ENCODE peak calls at places on chromosomes 13 and 19, in six cellular contexts. T is smooth muscle cell of the brain vasculature, Y is DMS53, C is astrocyte of the cerebellum, U is T-cell, I is NCI-H1048. L is an unnamed sample.
A peak's percentile ranks its signal among the peaks of the same experiment; 100 is the strongest.

GRCh38 chr13:59846845-59847620 is 316.7 kb downstream of the DIAPH3 start:
- DNase-seq in C (no peak), T (no peak), Y (no peak), I (no peak), U (no peak), L (no peak)

GRCh38 chr19:48780684-48781391 is 25.5 kb downstream of the FGF21 start:
- DNase-seq in U (no peak), I (no peak), C (no peak), T (no peak), Y (peak; percentile 67), L (no peak)

GRCh38 chr13:63501702-63502101 is 2086.1 kb upstream of the PCDH20 start:
- DNase-seq in Y (no peak), T (no peak), U (no peak), C (no peak), I (no peak), L (no peak)

GRCh38 chr13:52411629-52412028 is 5.7 kb upstream of the THSD1 start:
- DNase-seq in Y (no peak), U (no peak), C (no peak), T (no peak), I (no peak), L (no peak)

GRCh38 chr19:1085053-1085658 is 10.0 kb downstream of the POLR2E start:
- DNase-seq in I (no peak), U (no peak), T (no peak), C (no peak), Y (no peak), L (no peak)

GRCh38 chr19:17394891-17395415 is 957 bp upstream of the CCDC194 start:
- DNase-seq in C (no peak), U (no peak), I (no peak), T (no peak), Y (peak; percentile 44), L (no peak)

GRCh38 chr19:33556261-33556660 is 34.7 kb upstream of the PEPD start:
- DNase-seq in C (no peak), Y (no peak), I (no peak), U (no peak), T (no peak), L (no peak)

GRCh38 chr19:40542197-40542859 is 34.3 kb upstream of the SHKBP1 start:
- DNase-seq in T (no peak), C (no peak), Y (no peak), U (no peak), I (no peak), L (no peak)

GRCh38 chr13:74570834-74571233 is 436.6 kb upstream of the KLF12 start:
- DNase-seq in T (peak; percentile 41), C (peak; percentile 24), I (no peak), Y (no peak), U (no peak), L (no peak)